ENCODE peak calls at places on chromosomes 3 and 15, in eight cellular contexts. One of them, this sample, is unnamed.

GRCh38 chr3:71341721-71342120 is 241.8 kb downstream of the FOXP1 start:
- DNase-seq in uterus: no peak
- DNase-seq in ovary: no peak
- DNase-seq in upper lobe of right lung: no peak
- DNase-seq in GM23248: peak; percentile 75
- DNase-seq in ascending aorta: no peak
- DNase-seq in MM.1S: no peak
- DNase-seq in IMR-90: peak; percentile 91
- DNase-seq in this sample: no peak

GRCh38 chr3:89845053-89845452 is 737.6 kb downstream of the EPHA3 start:
- DNase-seq in ovary: no peak
- DNase-seq in upper lobe of right lung: no peak
- DNase-seq in uterus: no peak
- DNase-seq in MM.1S: no peak
- DNase-seq in GM23248: no peak
- DNase-seq in ascending aorta: no peak
- DNase-seq in IMR-90: no peak
- DNase-seq in this sample: no peak

GRCh38 chr3:134406331-134407246 is 32.3 kb upstream of the AMOTL2 start:
- DNase-seq in ascending aorta: no peak
- DNase-seq in IMR-90: no peak
- DNase-seq in ovary: no peak
- DNase-seq in uterus: no peak
- DNase-seq in GM23248: peak; percentile 34
- DNase-seq in upper lobe of right lung: peak; percentile 74
- DNase-seq in MM.1S: no peak
- DNase-seq in this sample: peak; percentile 55

GRCh38 chr3:157464283-157464682 is 27.6 kb downstream of the PTX3 start:
- DNase-seq in GM23248: no peak
- DNase-seq in IMR-90: peak; percentile 86
- DNase-seq in uterus: no peak
- DNase-seq in upper lobe of right lung: no peak
- DNase-seq in ovary: no peak
- DNase-seq in ascending aorta: no peak
- DNase-seq in MM.1S: no peak
- DNase-seq in this sample: no peak

GRCh38 chr3:58042947-58043707 is 34.9 kb downstream of the FLNB start:
- DNase-seq in ovary: no peak
- DNase-seq in MM.1S: no peak
- DNase-seq in GM23248: no peak
- DNase-seq in upper lobe of right lung: no peak
- DNase-seq in IMR-90: no peak
- DNase-seq in uterus: no peak
- DNase-seq in ascending aorta: no peak
- DNase-seq in this sample: no peak

GRCh38 chr3:127137113-127137512 is 55.8 kb upstream of the PRR23E start:
- DNase-seq in ascending aorta: no peak
- DNase-seq in MM.1S: no peak
- DNase-seq in GM23248: no peak
- DNase-seq in ovary: no peak
- DNase-seq in uterus: no peak
- DNase-seq in IMR-90: no peak
- DNase-seq in upper lobe of right lung: no peak
- DNase-seq in this sample: peak; percentile 31

GRCh38 chr3:107953707-107954106 is 137.1 kb downstream of the CD47 start:
- DNase-seq in ovary: no peak
- DNase-seq in IMR-90: no peak
- DNase-seq in GM23248: no peak
- DNase-seq in upper lobe of right lung: no peak
- DNase-seq in uterus: no peak
- DNase-seq in MM.1S: peak; percentile 30
- DNase-seq in ascending aorta: no peak
- DNase-seq in this sample: no peak

GRCh38 chr3:127628788-127629456 is at the start of gene PODXL2:
- DNase-seq in IMR-90: peak; percentile 52
- DNase-seq in ovary: peak; percentile 64
- DNase-seq in uterus: no peak
- DNase-seq in ascending aorta: no peak
- DNase-seq in GM23248: peak; percentile 80
- DNase-seq in upper lobe of right lung: peak; percentile 77
- DNase-seq in MM.1S: peak; percentile 43
- DNase-seq in this sample: peak; percentile 57

GRCh38 chr3:135034881-135035440 is 239.9 kb downstream of the EPHB1 start:
- DNase-seq in uterus: no peak
- DNase-seq in ovary: no peak
- DNase-seq in GM23248: peak; percentile 26
- DNase-seq in MM.1S: no peak
- DNase-seq in upper lobe of right lung: no peak
- DNase-seq in IMR-90: no peak
- DNase-seq in ascending aorta: no peak
- DNase-seq in this sample: no peak

GRCh38 chr3:97817965-97818364 is 3.8 kb upstream of the CRYBG3 start:
- DNase-seq in uterus: no peak
- DNase-seq in upper lobe of right lung: no peak
- DNase-seq in ascending aorta: no peak
- DNase-seq in IMR-90: no peak
- DNase-seq in ovary: no peak
- DNase-seq in MM.1S: no peak
- DNase-seq in GM23248: no peak
- DNase-seq in this sample: no peak

GRCh38 chr3:18633002-18633401 is 207.9 kb upstream of the SATB1 start:
- DNase-seq in ovary: no peak
- DNase-seq in uterus: no peak
- DNase-seq in GM23248: no peak
- DNase-seq in upper lobe of right lung: no peak
- DNase-seq in MM.1S: no peak
- DNase-seq in ascending aorta: no peak
- DNase-seq in IMR-90: no peak
- DNase-seq in this sample: no peak

GRCh38 chr3:60262546-60262945 is 988.7 kb downstream of the FHIT start:
- DNase-seq in IMR-90: no peak
- DNase-seq in ascending aorta: no peak
- DNase-seq in ovary: no peak
- DNase-seq in GM23248: no peak
- DNase-seq in upper lobe of right lung: no peak
- DNase-seq in MM.1S: no peak
- DNase-seq in uterus: no peak
- DNase-seq in this sample: no peak

GRCh38 chr3:60266444-60266843 is 984.8 kb downstream of the FHIT start:
- DNase-seq in uterus: no peak
- DNase-seq in IMR-90: no peak
- DNase-seq in MM.1S: no peak
- DNase-seq in ovary: no peak
- DNase-seq in upper lobe of right lung: no peak
- DNase-seq in ascending aorta: no peak
- DNase-seq in GM23248: no peak
- DNase-seq in this sample: no peak

GRCh38 chr3:60269829-60270266 is 981.4 kb downstream of the FHIT start:
- DNase-seq in ovary: no peak
- DNase-seq in IMR-90: no peak
- DNase-seq in upper lobe of right lung: no peak
- DNase-seq in GM23248: no peak
- DNase-seq in MM.1S: no peak
- DNase-seq in ascending aorta: no peak
- DNase-seq in uterus: no peak
- DNase-seq in this sample: no peak

GRCh38 chr3:60269377-60269776 is 981.9 kb downstream of the FHIT start:
- DNase-seq in ascending aorta: no peak
- DNase-seq in IMR-90: peak; percentile 11
- DNase-seq in MM.1S: no peak
- DNase-seq in ovary: no peak
- DNase-seq in upper lobe of right lung: no peak
- DNase-seq in GM23248: no peak
- DNase-seq in uterus: no peak
- DNase-seq in this sample: no peak

DNA sequence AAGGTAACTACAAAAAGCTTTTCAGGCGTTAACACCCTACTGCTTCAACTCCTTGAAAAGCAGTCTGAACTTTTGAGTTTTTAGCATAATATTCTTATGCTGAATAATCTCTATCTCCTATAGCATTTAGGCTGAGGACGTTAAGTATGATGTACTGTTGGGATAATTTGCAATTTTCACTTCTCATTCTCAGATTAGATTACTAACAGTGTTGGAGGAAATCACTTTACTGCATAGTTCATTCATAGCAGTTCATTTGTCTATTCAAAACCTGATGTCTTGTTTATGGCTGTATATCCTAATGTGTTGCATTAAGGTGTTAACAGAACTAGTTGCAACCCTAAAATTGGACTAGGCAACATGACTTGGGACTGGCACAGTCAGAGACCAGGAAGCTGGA is 983.1 kb downstream of the FHIT start:
- DNase-seq in upper lobe of right lung: no peak
- DNase-seq in IMR-90: no peak
- DNase-seq in GM23248: no peak
- DNase-seq in MM.1S: no peak
- DNase-seq in ovary: no peak
- DNase-seq in uterus: no peak
- DNase-seq in ascending aorta: no peak
- DNase-seq in this sample: no peak
- H3K4me1 ChIP-seq in upper lobe of right lung: no peaks in the 10 kb centered on the region
- H3K4me1 ChIP-seq in IMR-90: no peaks in the 10 kb centered on the region
- H3K4me1 ChIP-seq in GM23248: no peaks in the 10 kb centered on the region
- H3K4me1 ChIP-seq in MM.1S: no peaks in the 10 kb centered on the region
- H3K4me1 ChIP-seq in ovary: no peaks in the 10 kb centered on the region
- H3K4me1 ChIP-seq in uterus: no peaks in the 10 kb centered on the region
- H3K4me1 ChIP-seq in ascending aorta: no peaks in the 10 kb centered on the region
- H3K4me1 ChIP-seq in this sample: no peaks in the 10 kb centered on the region

GRCh38 chr15:25188051-25188450 is 233.3 kb downstream of the SNRPN start:
- DNase-seq in MM.1S: no peak
- DNase-seq in ovary: no peak
- DNase-seq in GM23248: no peak
- DNase-seq in IMR-90: no peak
- DNase-seq in uterus: no peak
- DNase-seq in upper lobe of right lung: no peak
- DNase-seq in ascending aorta: no peak
- DNase-seq in this sample: no peak

GRCh38 chr15:25186411-25186810 is 231.6 kb downstream of the SNRPN start:
- DNase-seq in MM.1S: no peak
- DNase-seq in upper lobe of right lung: peak; percentile 37
- DNase-seq in uterus: no peak
- DNase-seq in ovary: no peak
- DNase-seq in ascending aorta: no peak
- DNase-seq in IMR-90: no peak
- DNase-seq in GM23248: no peak
- DNase-seq in this sample: no peak

GRCh38 chr15:25189551-25189950 is 234.8 kb downstream of the SNRPN start:
- DNase-seq in MM.1S: no peak
- DNase-seq in ovary: no peak
- DNase-seq in uterus: no peak
- DNase-seq in ascending aorta: no peak
- DNase-seq in IMR-90: no peak
- DNase-seq in GM23248: no peak
- DNase-seq in upper lobe of right lung: no peak
- DNase-seq in this sample: no peak

GRCh38 chr15:25186906-25187645 is 232.3 kb downstream of the SNRPN start:
- DNase-seq in uterus: no peak
- DNase-seq in ascending aorta: no peak
- DNase-seq in IMR-90: no peak
- DNase-seq in GM23248: no peak
- DNase-seq in MM.1S: no peak
- DNase-seq in ovary: no peak
- DNase-seq in upper lobe of right lung: no peak
- DNase-seq in this sample: no peak

DNA sequence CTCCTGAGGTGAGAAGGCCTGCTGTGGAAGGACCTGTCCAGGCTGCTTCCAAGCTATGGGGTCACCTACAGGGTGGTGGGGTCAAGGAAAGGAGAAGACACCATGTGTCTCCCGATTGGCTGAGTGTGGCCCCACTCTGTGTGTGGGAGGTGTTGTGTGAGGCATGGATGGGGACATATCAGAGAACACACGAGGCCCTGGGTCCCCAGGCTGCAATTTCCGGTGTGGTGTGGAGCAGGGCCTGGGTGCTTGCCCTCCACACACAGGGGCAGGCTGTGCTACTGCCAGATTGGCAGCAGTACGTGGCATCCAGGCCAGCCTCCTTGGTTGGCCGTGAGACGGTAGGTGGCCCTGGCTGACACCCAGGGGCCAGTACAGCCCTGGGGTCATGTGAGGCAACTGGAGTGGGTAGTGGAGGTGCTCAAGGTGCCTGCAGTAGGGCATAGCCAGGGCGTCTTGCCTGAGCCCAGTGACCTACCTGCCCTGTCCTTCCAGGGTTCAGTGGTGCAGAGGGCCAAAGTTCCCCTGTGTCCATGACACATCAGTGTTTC is 233.8 kb downstream of the SNRPN start:
- DNase-seq in upper lobe of right lung: no peak
- DNase-seq in GM23248: no peak
- DNase-seq in ascending aorta: no peak
- DNase-seq in IMR-90: no peak
- DNase-seq in uterus: no peak
- DNase-seq in MM.1S: no peak
- DNase-seq in ovary: no peak
- DNase-seq in this sample: no peak
- H3K9me3 ChIP-seq in upper lobe of right lung: no peaks in the 10 kb centered on the region
- H3K9me3 ChIP-seq in GM23248: no peaks in the 10 kb centered on the region
- H3K9me3 ChIP-seq in ascending aorta: no peaks in the 10 kb centered on the region
- H3K9me3 ChIP-seq in IMR-90: peaks cover 83% of the 10 kb centered on the region
- H3K9me3 ChIP-seq in uterus: no peaks in the 10 kb centered on the region
- H3K9me3 ChIP-seq in MM.1S: no peaks in the 10 kb centered on the region
- H3K9me3 ChIP-seq in ovary: peaks cover 22% of the 10 kb centered on the region
- H3K9me3 ChIP-seq in this sample: peaks cover 50% of the 10 kb centered on the region

DNA sequence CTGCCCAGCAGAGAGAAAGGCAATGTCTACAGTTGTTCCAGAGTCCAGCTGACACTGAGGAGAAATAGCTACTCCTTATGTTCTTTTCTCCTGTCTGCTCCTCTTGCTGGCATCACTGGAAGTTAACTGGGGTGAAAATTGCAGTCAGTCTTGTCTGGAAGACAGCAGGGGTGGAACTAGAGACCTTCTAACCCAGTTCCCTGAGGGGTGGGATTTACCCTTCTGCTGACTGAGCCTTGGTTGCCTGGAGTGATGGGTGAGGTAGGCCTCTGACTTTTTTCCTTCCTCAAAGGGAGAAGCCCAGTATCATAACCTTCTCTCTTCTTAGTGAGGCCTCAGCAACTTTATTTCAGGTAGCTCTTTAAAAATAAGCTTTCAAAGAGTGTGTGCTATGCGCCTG is 16.2 kb downstream of the ZNF609 start:
- DNase-seq in upper lobe of right lung: no peak
- DNase-seq in uterus: no peak
- DNase-seq in IMR-90: no peak
- DNase-seq in ascending aorta: no peak
- DNase-seq in GM23248: no peak
- DNase-seq in ovary: no peak
- DNase-seq in MM.1S: no peak
- DNase-seq in this sample: no peak
- H3K27ac ChIP-seq in upper lobe of right lung: no peak overlapping the region
- H3K27ac ChIP-seq in uterus: no peak overlapping the region
- H3K27ac ChIP-seq in IMR-90: no peak overlapping the region
- H3K27ac ChIP-seq in ascending aorta: no peak overlapping the region
- H3K27ac ChIP-seq in GM23248: no peak overlapping the region
- H3K27ac ChIP-seq in ovary: no peak overlapping the region
- H3K27ac ChIP-seq in MM.1S: no peak overlapping the region
- H3K27ac ChIP-seq in this sample: no peak overlapping the region

GRCh38 chr3:52236424-52236886 is 2.5 kb downstream of the TWF2 start:
- DNase-seq in IMR-90: no peak
- DNase-seq in ascending aorta: no peak
- DNase-seq in MM.1S: no peak
- DNase-seq in ovary: peak; percentile 42
- DNase-seq in uterus: peak; percentile 15
- DNase-seq in GM23248: no peak
- DNase-seq in upper lobe of right lung: peak; percentile 49
- DNase-seq in this sample: peak; percentile 20
- H3K4me1 ChIP-seq in IMR-90: peaks cover 25% of the 10 kb centered on the region
- H3K4me1 ChIP-seq in ascending aorta: peaks cover 32% of the 10 kb centered on the region
- H3K4me1 ChIP-seq in MM.1S: peaks cover 33% of the 10 kb centered on the region
- H3K4me1 ChIP-seq in ovary: peaks cover 16% of the 10 kb centered on the region
- H3K4me1 ChIP-seq in uterus: peaks cover 18% of the 10 kb centered on the region
- H3K4me1 ChIP-seq in GM23248: peaks cover 32% of the 10 kb centered on the region
- H3K4me1 ChIP-seq in upper lobe of right lung: peaks cover 33% of the 10 kb centered on the region
- H3K4me1 ChIP-seq in this sample: peaks cover 88% of the 10 kb centered on the region